ENCODE peak calls at places on chromosomes 2 and 18, in five cellular contexts. One of them, this sample, is unnamed.

GRCh38 chr2:157895531-157895930 is 19.4 kb upstream of the ACVR1 start:
- DNase-seq in LoVo: no peak
- DNase-seq in GM04503: no peak
- DNase-seq in fibroblast of pulmonary artery: no peak
- DNase-seq in activated T-cell treated with anti-CD3 and anti-CD28 coated beads for 48 hours: no peak
- DNase-seq in this sample: no peak

GRCh38 chr18:37836071-37836470 is 270.5 kb upstream of the CELF4 start:
- DNase-seq in LoVo: no peak
- DNase-seq in GM04503: no peak
- DNase-seq in fibroblast of pulmonary artery: no peak
- DNase-seq in activated T-cell treated with anti-CD3 and anti-CD28 coated beads for 48 hours: no peak
- DNase-seq in this sample: no peak

GRCh38 chr2:168654724-168655123 is 147.7 kb upstream of the NOSTRIN start:
- DNase-seq in LoVo: no peak
- DNase-seq in GM04503: no peak
- DNase-seq in fibroblast of pulmonary artery: no peak
- DNase-seq in activated T-cell treated with anti-CD3 and anti-CD28 coated beads for 48 hours: no peak
- DNase-seq in this sample: no peak

GRCh38 chr2:191797937-191798873 is 48.7 kb downstream of the CAVIN2 start:
- DNase-seq in LoVo: no peak
- DNase-seq in GM04503: no peak
- DNase-seq in fibroblast of pulmonary artery: no peak
- DNase-seq in activated T-cell treated with anti-CD3 and anti-CD28 coated beads for 48 hours: no peak
- DNase-seq in this sample: no peak

GRCh38 chr2:11873766-11874165 is 127.3 kb downstream of the LPIN1 start:
- DNase-seq in LoVo: no peak
- DNase-seq in GM04503: no peak
- DNase-seq in fibroblast of pulmonary artery: peak; percentile 52
- DNase-seq in activated T-cell treated with anti-CD3 and anti-CD28 coated beads for 48 hours: no peak
- DNase-seq in this sample: no peak

GRCh38 chr2:155965415-155966070 is 367.0 kb downstream of the NR4A2 start:
- DNase-seq in LoVo: peak; percentile 35
- DNase-seq in GM04503: no peak
- DNase-seq in fibroblast of pulmonary artery: no peak
- DNase-seq in activated T-cell treated with anti-CD3 and anti-CD28 coated beads for 48 hours: no peak
- DNase-seq in this sample: no peak

GRCh38 chr18:79868168-79868784 is 70.5 kb downstream of the KCNG2 start:
- DNase-seq in LoVo: no peak
- DNase-seq in GM04503: no peak
- DNase-seq in fibroblast of pulmonary artery: no peak
- DNase-seq in activated T-cell treated with anti-CD3 and anti-CD28 coated beads for 48 hours: no peak
- DNase-seq in this sample: no peak

GRCh38 chr2:234679766-234680687 is 183.1 kb upstream of the ARL4C start:
- DNase-seq in LoVo: peak; percentile 64
- DNase-seq in GM04503: peak; percentile 99
- DNase-seq in fibroblast of pulmonary artery: peak; percentile 95
- DNase-seq in activated T-cell treated with anti-CD3 and anti-CD28 coated beads for 48 hours: no peak
- DNase-seq in this sample: peak; percentile 96

GRCh38 chr2:128579825-128580224 is 261.2 kb upstream of the HS6ST1 start:
- DNase-seq in LoVo: no peak
- DNase-seq in GM04503: no peak
- DNase-seq in fibroblast of pulmonary artery: no peak
- DNase-seq in activated T-cell treated with anti-CD3 and anti-CD28 coated beads for 48 hours: no peak
- DNase-seq in this sample: no peak

GRCh38 chr18:77101410-77102245 is 31.0 kb downstream of the MBP start:
- DNase-seq in LoVo: peak; percentile 47
- DNase-seq in GM04503: peak; percentile 92
- DNase-seq in fibroblast of pulmonary artery: peak; percentile 97
- DNase-seq in activated T-cell treated with anti-CD3 and anti-CD28 coated beads for 48 hours: peak; percentile 66
- DNase-seq in this sample: peak; percentile 85

GRCh38 chr2:202249864-202250263 is 11.5 kb upstream of the SUMO1 start:
- DNase-seq in LoVo: no peak
- DNase-seq in GM04503: no peak
- DNase-seq in fibroblast of pulmonary artery: no peak
- DNase-seq in activated T-cell treated with anti-CD3 and anti-CD28 coated beads for 48 hours: no peak
- DNase-seq in this sample: no peak

GRCh38 chr2:167052825-167053224 is 164.5 kb downstream of the XIRP2 start:
- DNase-seq in LoVo: no peak
- DNase-seq in GM04503: no peak
- DNase-seq in fibroblast of pulmonary artery: peak; percentile 30
- DNase-seq in activated T-cell treated with anti-CD3 and anti-CD28 coated beads for 48 hours: no peak
- DNase-seq in this sample: peak; percentile 12

GRCh38 chr2:44005831-44006230 is 10.0 kb upstream of the LRPPRC start:
- DNase-seq in LoVo: no peak
- DNase-seq in GM04503: peak; percentile 11
- DNase-seq in fibroblast of pulmonary artery: no peak
- DNase-seq in activated T-cell treated with anti-CD3 and anti-CD28 coated beads for 48 hours: no peak
- DNase-seq in this sample: no peak

GRCh38 chr2:142863485-142863921 is 14.0 kb upstream of the KYNU start:
- DNase-seq in LoVo: no peak
- DNase-seq in GM04503: no peak
- DNase-seq in fibroblast of pulmonary artery: peak; percentile 13
- DNase-seq in activated T-cell treated with anti-CD3 and anti-CD28 coated beads for 48 hours: no peak
- DNase-seq in this sample: no peak

GRCh38 chr2:1767939-1768691 is 23.8 kb upstream of the PXDN start:
- DNase-seq in LoVo: no peak
- DNase-seq in GM04503: no peak
- DNase-seq in fibroblast of pulmonary artery: no peak
- DNase-seq in activated T-cell treated with anti-CD3 and anti-CD28 coated beads for 48 hours: no peak
- DNase-seq in this sample: no peak

GRCh38 chr2:7670905-7671304 is 753.7 kb downstream of the RNF144A start:
- DNase-seq in LoVo: no peak
- DNase-seq in GM04503: no peak
- DNase-seq in fibroblast of pulmonary artery: no peak
- DNase-seq in activated T-cell treated with anti-CD3 and anti-CD28 coated beads for 48 hours: no peak
- DNase-seq in this sample: no peak

GRCh38 chr18:58806826-58807714 is 57.6 kb upstream of the ZNF532 start:
- DNase-seq in LoVo: no peak
- DNase-seq in GM04503: no peak
- DNase-seq in fibroblast of pulmonary artery: no peak
- DNase-seq in activated T-cell treated with anti-CD3 and anti-CD28 coated beads for 48 hours: no peak
- DNase-seq in this sample: no peak

GRCh38 chr2:128474014-128474961 is 155.6 kb upstream of the HS6ST1 start:
- DNase-seq in LoVo: no peak
- DNase-seq in GM04503: no peak
- DNase-seq in fibroblast of pulmonary artery: no peak
- DNase-seq in activated T-cell treated with anti-CD3 and anti-CD28 coated beads for 48 hours: no peak
- DNase-seq in this sample: no peak

GRCh38 chr2:171057575-171057974 is 103.1 kb downstream of the TLK1 start:
- DNase-seq in LoVo: no peak
- DNase-seq in GM04503: no peak
- DNase-seq in fibroblast of pulmonary artery: no peak
- DNase-seq in activated T-cell treated with anti-CD3 and anti-CD28 coated beads for 48 hours: no peak
- DNase-seq in this sample: no peak

This sample was measured in stromal cell of bone marrow.